ENCODE peak calls at places on chromosomes 6 and 20, in four cellular contexts. V, D, I and L are unnamed samples.

GRCh38 chr6:128569737-128570438 is 49.5 kb upstream of the PTPRK start:
- DNase-seq in V (no peak), D (no peak), I (no peak), L (no peak)

GRCh38 chr20:8389381-8390368 is 257.6 kb downstream of the PLCB1 start:
- DNase-seq in V (peak; percentile 55), D (peak; percentile 27), I (no peak), L (no peak)

GRCh38 chr6:37432590-37432915 is 468 bp upstream of the CMTR1 start:
- DNase-seq in V (no peak), D (no peak), I (no peak), L (no peak)

GRCh38 chr6:138609801-138610430 is 110.6 kb upstream of the NHSL1 start:
- DNase-seq in V (peak; percentile 64), D (no peak), I (no peak), L (no peak)

GRCh38 chr6:109296305-109296915 is 85.9 kb downstream of the CD164 start:
- DNase-seq in V (peak; percentile 47), D (no peak), I (no peak), L (no peak)

GRCh38 chr20:49400904-49401303 is 81.6 kb downstream of the KCNB1 start:
- DNase-seq in V (no peak), D (no peak), I (no peak), L (no peak)

GRCh38 chr6:4289770-4290320 is 154.5 kb upstream of the ECI2 start:
- DNase-seq in V (no peak), D (no peak), I (no peak), L (no peak)

GRCh38 chr6:20673458-20673857 is 139.2 kb downstream of the CDKAL1 start:
- DNase-seq in V (no peak), D (no peak), I (no peak), L (no peak)

GRCh38 chr6:56293756-56294155 is 46.4 kb upstream of the COL21A1 start:
- DNase-seq in V (no peak), D (no peak), I (no peak), L (no peak)

GRCh38 chr6:14664112-14664592 is 546.6 kb downstream of the CD83 start:
- DNase-seq in V (no peak), D (peak; percentile 20), I (no peak), L (no peak)

GRCh38 chr6:14661696-14662095 is 544.1 kb downstream of the CD83 start:
- DNase-seq in V (no peak), D (no peak), I (no peak), L (no peak)

GRCh38 chr6:14660767-14661166 is 543.2 kb downstream of the CD83 start:
- DNase-seq in V (no peak), D (no peak), I (no peak), L (no peak)

GRCh38 chr6:14658909-14659561 is 541.5 kb downstream of the CD83 start:
- DNase-seq in V (no peak), D (no peak), I (no peak), L (no peak)

GRCh38 chr6:14661188-14661587 is 543.6 kb downstream of the CD83 start:
- DNase-seq in V (no peak), D (no peak), I (no peak), L (no peak)
- TF ChIP-seq TAF1 in V (no peak), D (no peak), I (no peak), L (no peak)

DNA sequence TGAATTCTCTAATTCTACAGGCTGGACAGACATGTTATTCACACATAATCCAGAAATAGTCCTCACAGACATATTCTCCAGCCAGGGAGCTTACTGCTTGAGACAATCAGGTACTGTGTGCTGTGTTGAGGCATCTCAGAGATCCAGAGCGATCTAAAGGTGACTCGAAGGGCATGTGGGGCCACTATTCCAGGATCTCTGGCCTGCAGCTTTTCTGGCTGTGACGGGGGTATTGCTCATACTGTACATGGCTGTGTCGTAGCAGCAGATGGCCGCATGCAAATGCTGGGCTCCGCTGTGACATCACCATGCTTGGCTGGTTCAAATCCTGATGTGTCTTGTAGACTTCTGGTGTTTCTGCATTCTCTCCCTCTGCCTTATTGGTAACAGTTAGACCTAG is 37.8 kb downstream of the CD109 start:
- DNase-seq in V (no peak), D (no peak), I (no peak), L (no peak)
- TF ChIP-seq TAF1 in V (no peak), D (no peak), I (no peak), L (no peak)

DNA sequence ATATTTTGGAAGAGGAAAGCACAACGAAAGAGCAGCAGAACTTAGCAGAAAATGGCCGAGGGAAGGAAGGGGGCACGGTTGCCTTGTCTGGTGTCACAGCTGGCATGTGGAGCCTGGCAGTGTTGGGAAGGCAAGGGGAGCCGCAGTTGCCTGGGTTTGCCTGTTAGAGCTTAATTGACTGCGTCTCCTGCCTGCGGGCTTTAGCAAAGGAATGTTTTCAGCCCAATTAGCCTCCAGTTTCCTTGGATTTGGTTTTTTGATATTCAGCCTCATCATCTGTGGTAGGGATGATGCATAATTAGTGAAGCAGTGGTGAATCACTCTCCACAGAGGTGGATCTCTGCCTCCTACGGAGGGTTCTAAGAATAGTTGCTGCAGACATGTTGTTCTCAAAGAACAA is 832.6 kb downstream of the QKI start:
- DNase-seq in V (no peak), D (no peak), I (no peak), L (no peak)
- TF ChIP-seq TAF1 in V (no peak), D (no peak), I (no peak), L (no peak)

DNA sequence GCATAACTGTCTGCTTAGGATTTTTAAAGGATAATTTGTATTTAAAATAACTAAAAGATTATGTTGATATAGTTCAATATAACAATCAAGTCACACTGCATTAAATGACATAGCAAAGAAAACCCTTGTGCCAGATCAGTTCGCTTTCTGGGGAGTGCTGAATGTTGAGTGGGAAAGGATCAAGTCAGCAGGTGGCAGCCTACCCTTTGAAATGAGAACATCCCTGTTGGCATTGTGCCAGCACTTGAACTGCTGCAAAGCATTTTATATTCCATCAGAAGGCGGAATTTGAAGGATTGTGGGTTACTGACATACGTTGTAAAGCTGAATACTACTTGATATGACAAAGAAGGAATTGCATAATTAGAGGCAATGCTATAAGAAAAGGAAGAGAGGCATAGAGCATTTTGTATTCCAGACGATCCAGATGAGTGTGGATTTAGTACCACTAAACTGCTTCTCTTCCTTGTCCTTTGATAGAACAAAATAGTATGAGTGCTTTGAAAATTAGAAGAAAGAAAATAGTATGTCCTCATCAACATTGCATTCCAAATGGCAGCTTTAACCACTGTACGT is 26.6 kb downstream of the BCKDHB start:
- DNase-seq in V (peak; percentile 27), D (peak; percentile 39), I (peak; percentile 48), L (no peak)
- TF ChIP-seq TAF1 in V (no peak), D (no peak), I (no peak), L (no peak)

GRCh38 chr20:54938707-54939106 is 463.3 kb downstream of the DOK5 start:
- DNase-seq in V (no peak), D (peak; percentile 48), I (no peak), L (no peak)
- TF ChIP-seq TAF1 in V (no peak), D (no peak), I (no peak), L (no peak)

GRCh38 chr6:44284867-44285266 is 14.6 kb downstream of the TMEM151B start:
- DNase-seq in V (no peak), D (no peak), I (no peak), L (no peak)

GRCh38 chr6:44286747-44287146 is 16.5 kb downstream of the TMEM151B start:
- DNase-seq in V (no peak), D (no peak), I (no peak), L (no peak)

GRCh38 chr6:44284119-44284518 is 13.9 kb downstream of the TMEM151B start:
- DNase-seq in V (no peak), D (no peak), I (no peak), L (no peak)

GRCh38 chr6:44286285-44286565 is 16.0 kb downstream of the TMEM151B start:
- DNase-seq in V (no peak), D (no peak), I (no peak), L (no peak)

DNA sequence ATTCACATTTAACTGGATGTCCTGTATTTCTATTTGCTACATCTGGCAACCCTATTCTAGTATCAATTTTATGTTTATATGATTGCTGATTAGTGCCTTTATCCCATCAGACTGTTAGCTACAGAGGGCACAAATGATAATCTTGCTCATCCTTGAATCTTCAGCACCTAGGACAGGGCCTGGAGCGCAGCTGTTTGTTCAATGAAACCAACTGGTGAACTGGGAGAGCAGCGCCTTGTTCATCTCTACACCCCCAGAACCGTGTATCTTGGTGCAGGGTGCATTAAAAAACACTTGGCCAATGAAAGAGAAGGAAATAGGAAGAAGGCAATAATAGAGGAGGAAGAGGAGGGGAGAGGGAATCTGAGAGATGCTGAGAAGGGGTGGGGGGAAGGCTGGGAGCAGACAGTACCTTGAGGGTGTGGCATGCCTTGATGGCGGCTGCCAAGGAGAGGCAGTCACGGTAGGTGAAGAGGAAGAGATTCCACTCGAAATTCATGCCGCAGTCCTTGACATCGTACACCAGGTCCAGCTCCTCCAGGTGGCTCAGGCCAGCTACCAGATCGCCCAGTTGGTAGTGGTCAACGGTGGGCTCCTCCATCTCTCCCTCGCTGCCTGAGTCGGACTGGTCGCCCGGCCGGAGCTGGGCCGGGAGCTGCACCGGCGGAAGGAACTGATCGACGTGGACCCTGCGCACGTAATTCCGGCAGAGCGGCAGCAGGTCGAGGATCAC is 15.5 kb downstream of the TMEM151B start:
- DNase-seq in V (no peak), D (no peak), I (peak; percentile 65), L (no peak)
- TF ChIP-seq TAF1 in V (no peak), D (no peak), I (no peak), L (no peak)